ENCODE peak calls at places on chromosome 22, in seven cellular contexts. M, Z, H, F, U, A and G are unnamed samples.

GRCh38 chr22:41481925-41482318 is 13.0 kb downstream of the ACO2 start:
- DNase-seq in M (no peak), Z (no peak), H (no peak), U (no peak), A (peak; percentile 78), F (no peak), G (no peak)

GRCh38 chr22:30312053-30312452 is 14.7 kb downstream of the TBC1D10A start:
- DNase-seq in Z (peak; percentile 51), F (no peak), M (no peak), A (no peak), U (no peak), H (no peak), G (no peak)

GRCh38 chr22:46360097-46360496 is 24.6 kb downstream of the TRMU start:
- DNase-seq in Z (no peak), H (no peak), M (no peak), F (no peak), U (no peak), A (no peak), G (no peak)

GRCh38 chr22:37905534-37906363 is at the start of gene MICALL1:
- DNase-seq in F (no peak), U (peak; percentile 81), M (no peak), H (peak; percentile 95), A (peak; percentile 84), Z (no peak), G (peak; percentile 69)

GRCh38 chr22:40385041-40385782 is 14.8 kb downstream of the SGSM3 start:
- DNase-seq in A (no peak), F (no peak), U (no peak), H (no peak), M (no peak), Z (no peak), G (no peak)

GRCh38 chr22:38153821-38154562 is 27.6 kb downstream of the PLA2G6 start:
- DNase-seq in A (peak; percentile 62), H (no peak), F (peak; percentile 32), U (no peak), Z (no peak), M (no peak), G (no peak)

GRCh38 chr22:29030618-29031235 is 30.9 kb downstream of the C22orf31 start:
- DNase-seq in A (peak; percentile 74), M (no peak), Z (peak; percentile 89), F (peak; percentile 93), U (peak; percentile 65), H (peak; percentile 94), G (peak; percentile 82)

GRCh38 chr22:27810566-27810965 is 9.0 kb upstream of the MN1 start:
- DNase-seq in M (no peak), A (no peak), H (no peak), Z (no peak), U (no peak), F (peak; percentile 40), G (no peak)

GRCh38 chr22:37802310-37803194 is 5.2 kb upstream of the GCAT start:
- DNase-seq in A (peak; percentile 85), Z (no peak), M (no peak), U (peak; percentile 70), F (peak; percentile 54), H (peak; percentile 92), G (peak; percentile 51)

GRCh38 chr22:42791721-42792452 is 65.2 kb downstream of the ARFGAP3 start:
- DNase-seq in A (no peak), U (no peak), Z (no peak), M (no peak), H (no peak), F (no peak), G (no peak)

GRCh38 chr22:43482310-43482625 is 70.5 kb downstream of the MPPED1 start:
- DNase-seq in H (no peak), Z (no peak), U (no peak), F (no peak), M (no peak), A (no peak), G (no peak)

GRCh38 chr22:25402501-25403283 is 161.8 kb upstream of the GRK3 start:
- DNase-seq in U (peak; percentile 9), M (no peak), Z (no peak), A (no peak), H (no peak), F (peak; percentile 95), G (no peak)

GRCh38 chr22:22810471-22810870 is 77.1 kb upstream of the IGLL5 start:
- DNase-seq in M (no peak), A (no peak), F (no peak), Z (no peak), H (no peak), U (no peak), G (no peak)

GRCh38 chr22:25364281-25364680 is 144.8 kb downstream of the CRYBB2 start:
- DNase-seq in M (no peak), F (no peak), H (no peak), Z (no peak), U (no peak), A (no peak), G (no peak)

GRCh38 chr22:21734540-21735197 is 925 bp downstream of the YPEL1 start:
- DNase-seq in U (no peak), Z (no peak), M (no peak), H (no peak), F (no peak), A (no peak), G (peak; percentile 32)

GRCh38 chr22:30265131-30265720 is 1.4 kb downstream of the OSM start:
- DNase-seq in A (no peak), Z (no peak), M (no peak), F (no peak), H (no peak), U (no peak), G (no peak)

GRCh38 chr22:27842236-27842993 is 40.9 kb upstream of the MN1 start:
- DNase-seq in U (no peak), M (no peak), Z (no peak), A (no peak), F (no peak), H (peak; percentile 71), G (no peak)

GRCh38 chr22:41532908-41533825 is 11.1 kb downstream of the POLR3H start:
- DNase-seq in A (peak; percentile 91), Z (no peak), F (peak; percentile 58), U (peak; percentile 81), H (peak; percentile 71), M (no peak), G (peak; percentile 59)

GRCh38 chr22:28989035-28989464 is 72.6 kb downstream of the C22orf31 start:
- DNase-seq in Z (no peak), U (no peak), A (no peak), F (no peak), M (no peak), H (no peak), G (no peak)

GRCh38 chr22:20606041-20606783 is 98.8 kb downstream of the MED15 start:
- DNase-seq in U (peak; percentile 94), M (no peak), F (peak; percentile 78), H (peak; percentile 64), A (peak; percentile 83), Z (peak; percentile 83), G (peak; percentile 49)

GRCh38 chr22:25651332-25651731 is 86.9 kb downstream of the GRK3 start:
- DNase-seq in A (no peak), F (no peak), H (no peak), Z (no peak), U (no peak), M (no peak), G (no peak)

GRCh38 chr22:48627203-48627602 is 1200.5 kb downstream of the BRD1 start:
- DNase-seq in A (no peak), Z (no peak), F (no peak), U (no peak), M (no peak), H (peak; percentile 70), G (no peak)

GRCh38 chr22:48629631-48630443 is 1197.8 kb downstream of the BRD1 start:
- DNase-seq in M (no peak), U (no peak), A (no peak), H (no peak), F (no peak), Z (no peak), G (no peak)

GRCh38 chr22:48630444-48630777 is 1197.3 kb downstream of the BRD1 start:
- DNase-seq in A (no peak), F (no peak), M (no peak), Z (no peak), H (no peak), U (no peak), G (no peak)

GRCh38 chr22:48628891-48629559 is 1198.6 kb downstream of the BRD1 start:
- DNase-seq in M (no peak), F (no peak), A (peak; percentile 79), H (no peak), U (no peak), Z (no peak), G (no peak)

GRCh38 chr22:48627966-48628365 is 1199.7 kb downstream of the BRD1 start:
- DNase-seq in Z (no peak), F (no peak), A (no peak), M (no peak), H (peak; percentile 36), U (no peak), G (no peak)
- H3K9me3 ChIP-seq in Z (no peaks in the 10 kb centered on the region), F (no peaks in the 10 kb centered on the region), A (no peaks in the 10 kb centered on the region), M (no peaks in the 10 kb centered on the region), H (no peaks in the 10 kb centered on the region), U (no peaks in the 10 kb centered on the region), G (peaks cover 13% of the 10 kb centered on the region)

DNA sequence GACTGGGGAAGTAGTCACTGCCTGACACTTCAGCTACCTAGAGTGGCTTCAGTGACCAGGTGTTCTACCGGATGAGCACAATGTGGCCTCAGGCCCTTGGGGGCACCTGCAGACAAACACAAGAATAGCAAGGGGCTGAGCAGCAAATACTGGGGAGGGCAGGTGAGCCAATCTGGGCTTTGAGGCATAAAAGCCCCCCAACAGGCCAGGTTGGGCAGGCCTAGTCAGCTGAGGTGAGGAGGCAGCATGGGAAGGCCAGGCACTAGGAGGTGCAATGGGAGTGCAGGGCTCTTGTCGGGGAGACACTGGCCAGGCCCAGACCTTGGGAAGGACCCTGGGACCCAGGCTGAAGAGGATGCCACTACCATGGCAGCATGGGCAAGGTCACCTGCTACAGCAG is 9.0 kb downstream of the UFD1 start:
- DNase-seq in A (no peak), H (no peak), Z (no peak), F (no peak), U (no peak), M (no peak), G (no peak)
- H3K9ac ChIP-seq in A (no peak overlapping the region), H (no peak overlapping the region), Z (no peak overlapping the region), F (no peak overlapping the region), U (no peak overlapping the region), M (no peak overlapping the region), G (no peak overlapping the region)

GRCh38 chr22:17980638-17981051 is 43.7 kb downstream of the MICAL3 start:
- DNase-seq in U (peak; percentile 96), M (no peak), A (no peak), Z (no peak), F (no peak), H (peak; percentile 63), G (peak; percentile 58)
- TF ChIP-seq MAX in U (peak; percentile 52), M (no peak), A (no peak), Z (no peak), F (no peak), H (no peak), G (no peak)

GRCh38 chr22:49887716-49888115 is 30.5 kb downstream of the ALG12 start:
- DNase-seq in U (no peak), Z (no peak), A (no peak), F (no peak), M (no peak), H (no peak), G (no peak)

GRCh38 chr22:49885881-49886280 is 32.2 kb downstream of the ZBED4 start:
- DNase-seq in A (no peak), F (no peak), Z (no peak), M (no peak), U (no peak), H (no peak), G (no peak)

GRCh38 chr22:49887074-49887471 is 31.2 kb downstream of the ALG12 start:
- DNase-seq in H (no peak), M (no peak), A (no peak), F (no peak), Z (no peak), U (no peak), G (no peak)

GRCh38 chr22:49886346-49887073 is 31.7 kb downstream of the ALG12 start:
- DNase-seq in F (no peak), H (no peak), U (no peak), Z (no peak), A (no peak), M (no peak), G (no peak)

GRCh38 chr22:49889071-49889470 is 29.2 kb downstream of the ALG12 start:
- DNase-seq in U (no peak), M (no peak), Z (no peak), A (no peak), F (no peak), H (no peak), G (no peak)
- H3K9me3 ChIP-seq in U (peaks cover 7% of the 10 kb centered on the region), M (peaks cover 2% of the 10 kb centered on the region), Z (peaks cover 12% of the 10 kb centered on the region), A (peaks cover 3% of the 10 kb centered on the region), F (no peaks in the 10 kb centered on the region), H (no peaks in the 10 kb centered on the region), G (no peaks in the 10 kb centered on the region)